ENCODE peak calls at places on chromosomes 2 and 18, in eight cellular contexts. F, M, H, Y, C, V, Z and T are unnamed samples.

GRCh38 chr2:46239847-46240181 is 57.4 kb upstream of the EPAS1 start:
- DNase-seq in Z (no peak), F (no peak), Y (peak), H (no peak), V (no peak), C (peak), M (no peak), T (no peak)

GRCh38 chr2:143705108-143705686 is 576.0 kb downstream of the ARHGAP15 start:
- DNase-seq in M (no peak), H (no peak), V (peak), Z (no peak), Y (no peak), F (no peak), C (no peak), T (no peak)

GRCh38 chr2:190656301-190656700 is 7.4 kb downstream of the NAB1 start:
- DNase-seq in V (peak), M (no peak), C (no peak), Z (no peak), F (no peak), Y (no peak), H (no peak), T (no peak)

GRCh38 chr18:57807336-57808117 is 4.4 kb upstream of the ATP8B1 start:
- DNase-seq in F (no peak), Z (no peak), C (no peak), M (no peak), Y (no peak), V (peak), H (no peak), T (no peak)

GRCh38 chr2:7728388-7728787 is 811.2 kb downstream of the RNF144A start:
- DNase-seq in V (no peak), Y (no peak), M (no peak), C (no peak), F (no peak), H (no peak), Z (no peak), T (no peak)

GRCh38 chr2:43058761-43059160 is 167.6 kb downstream of the ZFP36L2 start:
- DNase-seq in V (no peak), C (no peak), F (no peak), Z (no peak), H (no peak), M (no peak), Y (no peak), T (no peak)

GRCh38 chr18:76260941-76261472 is 234.0 kb downstream of the ZNF516 start:
- DNase-seq in H (peak), M (no peak), F (no peak), C (no peak), V (no peak), Z (no peak), Y (no peak), T (no peak)

GRCh38 chr2:12442627-12442928 is 274.2 kb upstream of the TRIB2 start:
- DNase-seq in V (no peak), C (no peak), M (no peak), Y (no peak), F (no peak), Z (no peak), H (no peak), T (no peak)

GRCh38 chr18:23226930-23227728 is 91.8 kb downstream of the CABLES1 start:
- DNase-seq in V (peak), Y (no peak), C (no peak), H (no peak), Z (no peak), M (peak), F (no peak), T (no peak)

GRCh38 chr2:48771241-48772014 is 15.9 kb upstream of the LHCGR start:
- DNase-seq in Y (no peak), F (no peak), V (no peak), M (no peak), Z (no peak), C (no peak), H (no peak), T (no peak)

GRCh38 chr2:55048925-55049793 is 1.1 kb downstream of the RTN4 start:
- DNase-seq in F (peak), M (peak), V (peak), Z (peak), H (peak), C (peak), Y (peak), T (peak)

GRCh38 chr18:50183556-50183955 is 11.4 kb downstream of the MYO5B start:
- DNase-seq in Z (no peak), H (no peak), Y (no peak), F (no peak), M (peak), C (no peak), V (peak), T (no peak)

GRCh38 chr2:172398444-172398843 is 28.9 kb upstream of the ITGA6 start:
- DNase-seq in Z (no peak), M (no peak), F (no peak), H (no peak), C (no peak), Y (no peak), V (no peak), T (no peak)

GRCh38 chr18:13244135-13244534 is 25.6 kb downstream of the LDLRAD4 start:
- DNase-seq in M (no peak), Y (no peak), Z (no peak), H (no peak), V (no peak), C (no peak), F (no peak), T (no peak)

GRCh38 chr2:44201648-44202047 is 33.0 kb downstream of the PPM1B start:
- DNase-seq in Z (no peak), C (no peak), V (no peak), F (no peak), M (no peak), H (no peak), Y (no peak), T (no peak)

GRCh38 chr2:24409700-24410556 is 49.6 kb upstream of the ITSN2 start:
- DNase-seq in Y (peak), H (peak), F (no peak), C (peak), M (peak), Z (no peak), V (peak), T (peak)

GRCh38 chr2:21303876-21304275 is 180.1 kb downstream of the TDRD15 start:
- DNase-seq in H (no peak), F (no peak), M (no peak), Y (no peak), Z (no peak), C (no peak), V (no peak), T (no peak)

GRCh38 chr2:88247531-88247930 is 77.4 kb downstream of the THNSL2 start:
- DNase-seq in M (no peak), Z (no peak), F (no peak), V (no peak), C (no peak), H (no peak), Y (no peak), T (no peak)

GRCh38 chr2:155372969-155373368 is 674.5 kb downstream of the KCNJ3 start:
- DNase-seq in M (no peak), Y (no peak), Z (no peak), H (no peak), F (no peak), V (peak), C (peak), T (no peak)

GRCh38 chr2:68643011-68643873 is at the start of gene PROKR1:
- DNase-seq in V (peak), H (peak), Y (no peak), F (no peak), M (no peak), C (no peak), Z (peak), T (no peak)

GRCh38 chr2:138827426-138828054 is 47.4 kb upstream of the NXPH2 start:
- DNase-seq in H (peak), Y (peak), C (peak), V (peak), Z (no peak), M (peak), F (no peak), T (peak)

GRCh38 chr18:68024716-68025115 is 508.2 kb upstream of the DSEL start:
- DNase-seq in C (no peak), H (no peak), V (peak), M (no peak), F (no peak), Z (no peak), Y (no peak), T (no peak)

GRCh38 chr2:238380785-238381184 is 45.9 kb upstream of the ASB1 start:
- DNase-seq in F (no peak), Z (no peak), V (peak), M (peak), H (no peak), C (no peak), Y (no peak), T (no peak)

GRCh38 chr2:174846218-174846617 is 81.9 kb upstream of the CHRNA1 start:
- DNase-seq in M (no peak), H (no peak), Z (no peak), C (no peak), V (no peak), Y (no peak), F (no peak), T (no peak)

GRCh38 chr2:118850171-118850900 is 2.9 kb upstream of the EN1 start:
- DNase-seq in H (peak), M (no peak), F (no peak), C (no peak), V (no peak), Z (no peak), Y (peak), T (no peak)

GRCh38 chr2:42192642-42193566 is 23.8 kb downstream of the EML4 start:
- DNase-seq in Z (no peak), Y (no peak), M (no peak), F (no peak), H (no peak), V (no peak), C (no peak), T (no peak)

GRCh38 chr18:48859311-48860275 is 91.2 kb downstream of the SMAD7 start:
- DNase-seq in C (no peak), Y (no peak), M (no peak), V (no peak), H (peak), F (no peak), Z (no peak), T (no peak)

GRCh38 chr2:69032336-69032735 is 19.4 kb downstream of the ANTXR1 start:
- DNase-seq in Y (no peak), V (peak), H (no peak), Z (no peak), C (no peak), M (no peak), F (no peak), T (no peak)

GRCh38 chr2:38598200-38598990 is 4.3 kb downstream of the HNRNPLL start:
- DNase-seq in C (no peak), H (no peak), Y (no peak), F (no peak), V (no peak), Z (no peak), M (no peak), T (no peak)

GRCh38 chr2:45743531-45744391 is 92.3 kb downstream of the PRKCE start:
- DNase-seq in H (no peak), Z (no peak), F (no peak), M (peak), Y (no peak), V (no peak), C (no peak), T (peak)

GRCh38 chr18:73987247-73987980 is 160.2 kb downstream of the FBXO15 start:
- DNase-seq in C (no peak), Y (no peak), H (no peak), V (no peak), F (no peak), M (no peak), Z (no peak), T (no peak)

GRCh38 chr2:66305714-66306113 is 129.2 kb upstream of the MEIS1 start:
- DNase-seq in F (no peak), V (peak), H (no peak), Y (no peak), Z (peak), C (no peak), M (no peak), T (no peak)